ENCODE peak calls at places on chromosomes 1 and 21, in six cellular contexts. S is HuH-7, G is NCI-H1092, C is hippocampal formation, T is C1 segment of cervical spinal cord, R is NCI-H2029. A is an unnamed sample.
A peak's percentile ranks its signal among the peaks of the same experiment; 100 is the strongest.

GRCh38 chr1:184299796-184300195 is 87.0 kb upstream of the C1orf21 start:
- DNase-seq in S (no peak), G (no peak), C (no peak), T (no peak), R (no peak), A (no peak)

GRCh38 chr1:171055966-171056643 is 34.6 kb upstream of the FMO3 start:
- DNase-seq in S (no peak), G (no peak), C (no peak), T (no peak), R (no peak), A (no peak)

GRCh38 chr1:209375681-209376360 is 207.7 kb upstream of the CAMK1G start:
- DNase-seq in S (no peak), G (no peak), C (no peak), T (no peak), R (no peak), A (no peak)

GRCh38 chr21:14815001-14815400 is 249.8 kb downstream of the NRIP1 start:
- DNase-seq in S (no peak), G (no peak), C (no peak), T (no peak), R (no peak), A (no peak)

GRCh38 chr1:230205719-230206198 is 138.7 kb downstream of the GALNT2 start:
- DNase-seq in S (no peak), G (no peak), C (no peak), T (no peak), R (no peak), A (no peak)

GRCh38 chr1:241985787-241986186 is 13.1 kb downstream of the MAP1LC3C start:
- DNase-seq in S (peak; percentile 61), G (peak; percentile 14), C (no peak), T (no peak), R (no peak), A (no peak)

GRCh38 chr1:167864392-167864992 is 49.4 kb downstream of the ADCY10 start:
- DNase-seq in S (no peak), G (no peak), C (no peak), T (no peak), R (no peak), A (no peak)

GRCh38 chr1:155847823-155848529 is 9.0 kb downstream of the GON4L start:
- DNase-seq in S (no peak), G (no peak), C (no peak), T (no peak), R (no peak), A (no peak)

GRCh38 chr21:31236528-31236927 is 107.5 kb downstream of the TIAM1 start:
- DNase-seq in S (no peak), G (no peak), C (no peak), T (no peak), R (no peak), A (no peak)

GRCh38 chr1:91404151-91405012 is at the start of gene HFM1:
- DNase-seq in S (peak; percentile 69), G (peak; percentile 85), C (peak; percentile 52), T (peak; percentile 82), R (peak; percentile 71), A (peak; percentile 23)

GRCh38 chr21:41663805-41664788 is 102.8 kb downstream of the RIPK4 start:
- DNase-seq in S (no peak), G (no peak), C (no peak), T (no peak), R (no peak), A (no peak)

GRCh38 chr1:172530000-172530399 is 3.0 kb upstream of the SUCO start:
- DNase-seq in S (no peak), G (no peak), C (no peak), T (no peak), R (no peak), A (no peak)

GRCh38 chr1:70048336-70048735 is 157.0 kb downstream of the LRRC40 start:
- DNase-seq in S (no peak), G (no peak), C (no peak), T (no peak), R (no peak), A (no peak)

GRCh38 chr1:8663915-8664331 is 153.5 kb downstream of the RERE start:
- DNase-seq in S (no peak), G (no peak), C (no peak), T (peak; percentile 15), R (no peak), A (no peak)

GRCh38 chr1:169042377-169042776 is 64.1 kb upstream of the ATP1B1 start:
- DNase-seq in S (no peak), G (no peak), C (no peak), T (no peak), R (no peak), A (no peak)

GRCh38 chr1:207868252-207868768 is 42.6 kb downstream of the CD34 start:
- DNase-seq in S (no peak), G (no peak), C (no peak), T (peak; percentile 53), R (peak; percentile 63), A (no peak)

GRCh38 chr1:163875214-163875926 is 553.6 kb downstream of the NUF2 start:
- DNase-seq in S (no peak), G (no peak), C (no peak), T (no peak), R (no peak), A (peak; percentile 96)

GRCh38 chr1:44237721-44238457 is 24.6 kb downstream of the DMAP1 start:
- DNase-seq in S (peak; percentile 95), G (no peak), C (no peak), T (no peak), R (no peak), A (no peak)

GRCh38 chr1:110773813-110774212 is 99.1 kb upstream of the KCNA3 start:
- DNase-seq in S (no peak), G (no peak), C (no peak), T (no peak), R (no peak), A (no peak)

GRCh38 chr1:212754193-212754592 is 37.4 kb downstream of the NSL1 start:
- DNase-seq in S (no peak), G (no peak), C (no peak), T (no peak), R (no peak), A (no peak)

GRCh38 chr1:159040206-159040605 is 30.5 kb downstream of the IFI16 start:
- DNase-seq in S (no peak), G (no peak), C (no peak), T (no peak), R (no peak), A (no peak)

GRCh38 chr1:97806996-97807395 is 113.8 kb downstream of the DPYD start:
- DNase-seq in S (no peak), G (no peak), C (no peak), T (no peak), R (no peak), A (peak; percentile 14)

GRCh38 chr1:235018161-235018560 is 110.5 kb downstream of the TOMM20 start:
- DNase-seq in S (no peak), G (no peak), C (no peak), T (no peak), R (no peak), A (peak; percentile 80)

GRCh38 chr21:45302082-45303061 is 14.7 kb upstream of the POFUT2 start:
- DNase-seq in S (no peak), G (no peak), C (no peak), T (no peak), R (no peak), A (no peak)

GRCh38 chr1:68196676-68197075 is 35.6 kb downstream of the WLS start:
- DNase-seq in S (no peak), G (no peak), C (no peak), T (no peak), R (no peak), A (no peak)

GRCh38 chr21:45016031-45016430 is 58.3 kb upstream of the ADARB1 start:
- DNase-seq in S (no peak), G (no peak), C (no peak), T (no peak), R (no peak), A (no peak)

GRCh38 chr1:212514782-212515181 is 82.1 kb downstream of the NENF start:
- DNase-seq in S (no peak), G (no peak), C (no peak), T (no peak), R (no peak), A (no peak)